ENCODE peak calls at places on chromosome 9, in seven cellular contexts. One of them, this sample, is unnamed.

GRCh38 chr9:120755827-120756434 is 37.3 kb downstream of the FBXW2 start:
- DNase-seq in BE2C: peak
- DNase-seq in heart left ventricle: no peak
- DNase-seq in epithelial cell of esophagus: peak
- DNase-seq in GM13977: peak
- DNase-seq in nephron progenitor cell: peak
- DNase-seq in NB4: peak
- DNase-seq in this sample: peak

GRCh38 chr9:121277518-121278275 is 9.7 kb downstream of the GSN start:
- DNase-seq in BE2C: no peak
- DNase-seq in heart left ventricle: no peak
- DNase-seq in epithelial cell of esophagus: no peak
- DNase-seq in GM13977: no peak
- DNase-seq in nephron progenitor cell: no peak
- DNase-seq in NB4: no peak
- DNase-seq in this sample: no peak

GRCh38 chr9:131839281-131840084 is 99.6 kb upstream of the RAPGEF1 start:
- DNase-seq in BE2C: no peak
- DNase-seq in heart left ventricle: peak
- DNase-seq in epithelial cell of esophagus: peak
- DNase-seq in GM13977: no peak
- DNase-seq in nephron progenitor cell: no peak
- DNase-seq in NB4: peak
- DNase-seq in this sample: no peak

GRCh38 chr9:133008824-133009223 is 22.0 kb upstream of the GTF3C5 start:
- DNase-seq in BE2C: no peak
- DNase-seq in heart left ventricle: no peak
- DNase-seq in epithelial cell of esophagus: peak
- DNase-seq in GM13977: no peak
- DNase-seq in nephron progenitor cell: no peak
- DNase-seq in NB4: peak
- DNase-seq in this sample: no peak

GRCh38 chr9:70607926-70608325 is 193.5 kb upstream of the KLF9 start:
- DNase-seq in BE2C: peak
- DNase-seq in heart left ventricle: no peak
- DNase-seq in epithelial cell of esophagus: no peak
- DNase-seq in GM13977: no peak
- DNase-seq in nephron progenitor cell: no peak
- DNase-seq in NB4: peak
- DNase-seq in this sample: no peak

GRCh38 chr9:15711531-15712295 is 158.9 kb downstream of the CCDC171 start:
- DNase-seq in BE2C: no peak
- DNase-seq in heart left ventricle: no peak
- DNase-seq in epithelial cell of esophagus: peak
- DNase-seq in GM13977: no peak
- DNase-seq in nephron progenitor cell: no peak
- DNase-seq in NB4: no peak
- DNase-seq in this sample: no peak

GRCh38 chr9:70352802-70353201 is 61.7 kb downstream of the KLF9 start:
- DNase-seq in BE2C: no peak
- DNase-seq in heart left ventricle: no peak
- DNase-seq in epithelial cell of esophagus: no peak
- DNase-seq in GM13977: no peak
- DNase-seq in nephron progenitor cell: no peak
- DNase-seq in NB4: peak
- DNase-seq in this sample: no peak

GRCh38 chr9:97876061-97876460 is 23.0 kb downstream of the FOXE1 start:
- DNase-seq in BE2C: no peak
- DNase-seq in heart left ventricle: no peak
- DNase-seq in epithelial cell of esophagus: no peak
- DNase-seq in GM13977: no peak
- DNase-seq in nephron progenitor cell: no peak
- DNase-seq in NB4: no peak
- DNase-seq in this sample: no peak

GRCh38 chr9:82271099-82271498 is 282.5 kb downstream of the SPATA31D1 start:
- DNase-seq in BE2C: no peak
- DNase-seq in heart left ventricle: no peak
- DNase-seq in epithelial cell of esophagus: peak
- DNase-seq in GM13977: no peak
- DNase-seq in nephron progenitor cell: no peak
- DNase-seq in NB4: no peak
- DNase-seq in this sample: no peak

GRCh38 chr9:95947118-95947517 is 71.6 kb downstream of the ERCC6L2 start:
- DNase-seq in BE2C: no peak
- DNase-seq in heart left ventricle: no peak
- DNase-seq in epithelial cell of esophagus: no peak
- DNase-seq in GM13977: no peak
- DNase-seq in nephron progenitor cell: no peak
- DNase-seq in NB4: no peak
- DNase-seq in this sample: no peak

GRCh38 chr9:102035929-102036328 is 297.5 kb upstream of the GRIN3A start:
- DNase-seq in BE2C: no peak
- DNase-seq in heart left ventricle: no peak
- DNase-seq in epithelial cell of esophagus: no peak
- DNase-seq in GM13977: no peak
- DNase-seq in nephron progenitor cell: no peak
- DNase-seq in NB4: no peak
- DNase-seq in this sample: peak

GRCh38 chr9:81737871-81738507 is 48.6 kb upstream of the TLE1 start:
- DNase-seq in BE2C: peak
- DNase-seq in heart left ventricle: no peak
- DNase-seq in epithelial cell of esophagus: peak
- DNase-seq in GM13977: no peak
- DNase-seq in nephron progenitor cell: no peak
- DNase-seq in NB4: peak
- DNase-seq in this sample: no peak

GRCh38 chr9:135034106-135034505 is 53.4 kb upstream of the OLFM1 start:
- DNase-seq in BE2C: no peak
- DNase-seq in heart left ventricle: no peak
- DNase-seq in epithelial cell of esophagus: no peak
- DNase-seq in GM13977: no peak
- DNase-seq in nephron progenitor cell: no peak
- DNase-seq in NB4: no peak
- DNase-seq in this sample: no peak

GRCh38 chr9:92964981-92965758 is 17.8 kb downstream of the FGD3 start:
- DNase-seq in BE2C: no peak
- DNase-seq in heart left ventricle: peak
- DNase-seq in epithelial cell of esophagus: no peak
- DNase-seq in GM13977: no peak
- DNase-seq in nephron progenitor cell: no peak
- DNase-seq in NB4: peak
- DNase-seq in this sample: peak

DNA sequence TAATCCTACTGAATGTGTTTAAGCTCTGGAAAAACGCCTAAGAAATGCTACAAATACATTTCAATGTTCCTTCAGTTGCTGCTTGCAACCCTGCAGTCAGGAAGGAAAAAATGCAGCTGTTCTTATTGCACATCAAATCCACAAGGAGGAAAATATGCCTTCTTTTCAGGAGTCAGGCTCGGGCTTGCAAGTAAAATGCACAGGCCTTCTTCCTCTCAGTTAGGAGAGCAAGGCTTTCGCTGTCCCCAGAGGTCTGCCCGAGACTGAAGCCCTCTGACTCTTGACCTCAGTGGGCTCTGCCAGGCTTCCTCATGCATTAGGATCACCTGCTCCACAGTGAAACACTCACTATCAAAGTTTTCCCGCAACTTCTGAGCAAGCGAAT is 909 bp upstream of the SHC3 start:
- DNase-seq in BE2C: peak
- DNase-seq in heart left ventricle: no peak
- DNase-seq in epithelial cell of esophagus: peak
- DNase-seq in GM13977: no peak
- DNase-seq in nephron progenitor cell: peak
- DNase-seq in NB4: no peak
- DNase-seq in this sample: no peak
- TF ChIP-seq CTCF in BE2C: no peak
- TF ChIP-seq CTCF in heart left ventricle: no peak
- TF ChIP-seq CTCF in epithelial cell of esophagus: peak
- TF ChIP-seq CTCF in GM13977: no peak
- TF ChIP-seq CTCF in nephron progenitor cell: no peak
- TF ChIP-seq CTCF in NB4: no peak
- TF ChIP-seq CTCF in this sample: no peak

DNA sequence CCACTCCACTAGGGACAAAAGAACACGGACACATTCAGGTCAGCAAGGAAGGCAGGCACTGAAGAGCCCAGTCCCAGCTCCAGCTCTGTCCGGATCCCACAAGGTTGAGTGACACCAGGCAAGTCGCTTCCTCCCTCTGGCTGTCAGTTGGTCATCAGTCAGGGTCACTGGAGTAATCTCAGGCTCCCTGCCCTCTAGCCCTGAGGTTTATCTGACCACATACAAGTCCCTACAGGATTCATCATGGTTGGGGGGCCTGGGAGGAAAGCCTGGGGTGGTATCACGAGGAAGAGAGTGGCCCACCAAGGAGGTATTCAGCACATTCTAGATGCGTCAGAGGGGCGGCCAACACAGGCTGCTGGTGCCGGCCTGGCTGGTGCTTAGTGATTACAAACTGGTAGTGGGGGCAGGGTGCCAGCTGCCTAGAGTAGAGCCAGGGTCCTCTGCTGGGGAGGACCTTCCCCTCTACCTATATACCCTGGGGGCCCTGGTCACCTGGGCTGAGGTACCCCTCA is 81.5 kb downstream of the SHB start:
- DNase-seq in BE2C: peak
- DNase-seq in heart left ventricle: peak
- DNase-seq in epithelial cell of esophagus: no peak
- DNase-seq in GM13977: no peak
- DNase-seq in nephron progenitor cell: no peak
- DNase-seq in NB4: no peak
- DNase-seq in this sample: no peak
- TF ChIP-seq CTCF in BE2C: no peak
- TF ChIP-seq CTCF in heart left ventricle: no peak
- TF ChIP-seq CTCF in epithelial cell of esophagus: no peak
- TF ChIP-seq CTCF in GM13977: no peak
- TF ChIP-seq CTCF in nephron progenitor cell: no peak
- TF ChIP-seq CTCF in NB4: no peak
- TF ChIP-seq CTCF in this sample: no peak

GRCh38 chr9:38337706-38338264 is 54.7 kb upstream of the ALDH1B1 start:
- DNase-seq in BE2C: no peak
- DNase-seq in heart left ventricle: no peak
- DNase-seq in epithelial cell of esophagus: no peak
- DNase-seq in GM13977: no peak
- DNase-seq in nephron progenitor cell: no peak
- DNase-seq in NB4: no peak
- DNase-seq in this sample: no peak
- TF ChIP-seq CTCF in BE2C: no peak
- TF ChIP-seq CTCF in heart left ventricle: no peak
- TF ChIP-seq CTCF in epithelial cell of esophagus: no peak
- TF ChIP-seq CTCF in GM13977: no peak
- TF ChIP-seq CTCF in nephron progenitor cell: no peak
- TF ChIP-seq CTCF in NB4: no peak
- TF ChIP-seq CTCF in this sample: no peak

GRCh38 chr9:122393284-122393983 is 22.6 kb downstream of the PTGS1 start:
- DNase-seq in BE2C: no peak
- DNase-seq in heart left ventricle: no peak
- DNase-seq in epithelial cell of esophagus: peak
- DNase-seq in GM13977: no peak
- DNase-seq in nephron progenitor cell: no peak
- DNase-seq in NB4: no peak
- DNase-seq in this sample: no peak

GRCh38 chr9:122394265-122395242 is 23.7 kb downstream of the PTGS1 start:
- DNase-seq in BE2C: no peak
- DNase-seq in heart left ventricle: peak
- DNase-seq in epithelial cell of esophagus: peak
- DNase-seq in GM13977: no peak
- DNase-seq in nephron progenitor cell: no peak
- DNase-seq in NB4: no peak
- DNase-seq in this sample: no peak

GRCh38 chr9:122389799-122390481 is 19.1 kb downstream of the PTGS1 start:
- DNase-seq in BE2C: no peak
- DNase-seq in heart left ventricle: no peak
- DNase-seq in epithelial cell of esophagus: peak
- DNase-seq in GM13977: no peak
- DNase-seq in nephron progenitor cell: no peak
- DNase-seq in NB4: peak
- DNase-seq in this sample: no peak

GRCh38 chr9:122392714-122393113 is 21.9 kb downstream of the PTGS1 start:
- DNase-seq in BE2C: no peak
- DNase-seq in heart left ventricle: no peak
- DNase-seq in epithelial cell of esophagus: no peak
- DNase-seq in GM13977: no peak
- DNase-seq in nephron progenitor cell: no peak
- DNase-seq in NB4: no peak
- DNase-seq in this sample: no peak

GRCh38 chr9:122392284-122392683 is 21.5 kb downstream of the PTGS1 start:
- DNase-seq in BE2C: no peak
- DNase-seq in heart left ventricle: no peak
- DNase-seq in epithelial cell of esophagus: no peak
- DNase-seq in GM13977: no peak
- DNase-seq in nephron progenitor cell: no peak
- DNase-seq in NB4: no peak
- DNase-seq in this sample: no peak
- TF ChIP-seq CTCF in BE2C: no peak
- TF ChIP-seq CTCF in heart left ventricle: no peak
- TF ChIP-seq CTCF in epithelial cell of esophagus: no peak
- TF ChIP-seq CTCF in GM13977: no peak
- TF ChIP-seq CTCF in nephron progenitor cell: no peak
- TF ChIP-seq CTCF in NB4: no peak
- TF ChIP-seq CTCF in this sample: no peak